ENCODE peak calls at places on chromosomes 7 and 10, in four cellular contexts. H is fibroblast of villous mesenchyme, O is transverse colon, B is cardiac muscle cell. E is an unnamed sample.

GRCh38 chr7:137985253-137985896 is 16.5 kb downstream of the CREB3L2 start:
- DNase-seq in H (peak), O (peak), B (peak), E (no peak)

GRCh38 chr10:92131271-92131820 is 159.5 kb downstream of the CPEB3 start:
- DNase-seq in H (no peak), O (no peak), B (no peak), E (no peak)

GRCh38 chr10:120318862-120319261 is 138.2 kb upstream of the PLPP4 start:
- DNase-seq in H (no peak), O (no peak), B (no peak), E (peak)

GRCh38 chr10:27426948-27427467 is 77.1 kb upstream of the RAB18 start:
- DNase-seq in H (no peak), O (no peak), B (no peak), E (no peak)

GRCh38 chr7:45238806-45239205 is 81.2 kb downstream of the RAMP3 start:
- DNase-seq in H (no peak), O (no peak), B (no peak), E (no peak)

GRCh38 chr7:116426428-116427156 is 72.9 kb upstream of the CAV2 start:
- DNase-seq in H (peak), O (peak), B (no peak), E (peak)

GRCh38 chr7:94008537-94008936 is 4.4 kb upstream of the BET1 start:
- DNase-seq in H (no peak), O (no peak), B (no peak), E (no peak)

GRCh38 chr10:94997763-94998174 is 59.3 kb downstream of the CYP2C9 start:
- DNase-seq in H (no peak), O (no peak), B (no peak), E (no peak)

GRCh38 chr7:100812729-100813128 is 14.6 kb downstream of the EPHB4 start:
- DNase-seq in H (no peak), O (no peak), B (no peak), E (no peak)

GRCh38 chr10:11823989-11824346 is 812 bp downstream of the PROSER2 start:
- DNase-seq in H (peak), O (no peak), B (no peak), E (no peak)

GRCh38 chr7:4683043-4683883 is 1.2 kb downstream of the FOXK1 start:
- DNase-seq in H (no peak), O (peak), B (no peak), E (no peak)

GRCh38 chr10:119737039-119737663 is 11.3 kb downstream of the INPP5F start:
- DNase-seq in H (no peak), O (no peak), B (no peak), E (no peak)

GRCh38 chr10:32413513-32413912 is 32.4 kb upstream of the CCDC7 start:
- DNase-seq in H (peak), O (no peak), B (no peak), E (peak)

GRCh38 chr10:15715619-15716227 is 4.0 kb downstream of the ITGA8 start:
- DNase-seq in H (peak), O (no peak), B (peak), E (no peak)

GRCh38 chr7:74475243-74475986 is 21.7 kb downstream of the GTF2IRD1 start:
- DNase-seq in H (no peak), O (peak), B (no peak), E (no peak)

GRCh38 chr7:68929712-68930395 is 668.4 kb upstream of the AUTS2 start:
- DNase-seq in H (no peak), O (no peak), B (no peak), E (no peak)

GRCh38 chr10:96719205-96719604 is 1.1 kb downstream of the PIK3AP1 start:
- DNase-seq in H (no peak), O (no peak), B (no peak), E (no peak)

GRCh38 chr7:117230276-117231046 is 92.4 kb downstream of the WNT2 start:
- DNase-seq in H (peak), O (no peak), B (no peak), E (peak)

GRCh38 chr7:36388423-36388822 is 1.2 kb upstream of the ANLN start:
- DNase-seq in H (no peak), O (no peak), B (no peak), E (no peak)

GRCh38 chr10:60414111-60414510 is 24.4 kb upstream of the ANK3 start:
- DNase-seq in H (no peak), O (no peak), B (no peak), E (no peak)

GRCh38 chr7:55477781-55478374 is 94.4 kb downstream of the VOPP1 start:
- DNase-seq in H (peak), O (no peak), B (no peak), E (peak)

GRCh38 chr7:69837387-69838068 is 239.3 kb downstream of the AUTS2 start:
- DNase-seq in H (no peak), O (no peak), B (no peak), E (no peak)

GRCh38 chr10:34931216-34931615 is 116.1 kb upstream of the PARD3 start:
- DNase-seq in H (no peak), O (no peak), B (no peak), E (no peak)

GRCh38 chr7:148941598-148942280 is 57.6 kb upstream of the EZH2 start:
- DNase-seq in H (peak), O (peak), B (peak), E (no peak)

GRCh38 chr7:78083466-78084120 is 285.0 kb downstream of the PHTF2 start:
- DNase-seq in H (no peak), O (no peak), B (no peak), E (no peak)

GRCh38 chr10:84352251-84352842 is 24.0 kb downstream of the CCSER2 start:
- DNase-seq in H (peak), O (peak), B (peak), E (no peak)

GRCh38 chr10:63267414-63268138 is 134.4 kb downstream of the NRBF2 start:
- DNase-seq in H (peak), O (no peak), B (peak), E (peak)

GRCh38 chr7:28405662-28406061 is 6.7 kb upstream of the CREB5 start:
- DNase-seq in H (peak), O (peak), B (no peak), E (no peak)

GRCh38 chr7:71130280-71130679 is 1.7 kb upstream of the GALNT17 start:
- DNase-seq in H (no peak), O (no peak), B (peak), E (no peak)

GRCh38 chr7:145797507-145797906 is 319.1 kb upstream of the CNTNAP2 start:
- DNase-seq in H (no peak), O (no peak), B (no peak), E (no peak)

GRCh38 chr10:112769611-112770370 is 180.3 kb upstream of the TCF7L2 start:
- DNase-seq in H (no peak), O (no peak), B (no peak), E (no peak)

GRCh38 chr7:14483663-14484062 is 418.9 kb downstream of the DGKB start:
- DNase-seq in H (no peak), O (no peak), B (no peak), E (no peak)
- TF ChIP-seq CTCF in H (no peak), O (no peak), B (no peak), E (no peak)

GRCh38 chr10:81502677-81503359 is 372.2 kb upstream of the NRG3 start:
- DNase-seq in H (no peak), O (no peak), B (no peak), E (no peak)
- H3K4me3 ChIP-seq in H (no peak), O (no peak), B (no peak), E (no peak)

DNA sequence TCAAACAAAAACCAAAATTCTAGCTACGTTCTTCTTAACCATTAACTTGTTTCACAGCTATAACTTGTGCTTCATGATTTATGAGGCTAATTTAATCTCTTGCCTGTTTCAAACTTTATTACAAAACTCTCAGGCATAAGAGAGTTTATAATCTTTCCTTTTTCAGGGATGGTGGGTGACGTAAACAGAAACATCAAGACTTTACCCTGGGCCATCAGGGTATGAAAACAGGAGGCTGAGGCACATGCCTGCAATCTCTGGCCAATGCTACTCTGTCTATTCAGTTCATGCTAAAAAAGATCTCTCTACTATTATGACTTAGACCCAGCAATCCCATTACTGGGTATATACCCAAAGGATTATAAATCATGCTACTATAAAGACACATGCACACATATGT is 55.9 kb upstream of the VWC2 start:
- DNase-seq in H (no peak), O (no peak), B (no peak), E (no peak)
- TF ChIP-seq CTCF in H (no peak), O (no peak), B (no peak), E (no peak)

DNA sequence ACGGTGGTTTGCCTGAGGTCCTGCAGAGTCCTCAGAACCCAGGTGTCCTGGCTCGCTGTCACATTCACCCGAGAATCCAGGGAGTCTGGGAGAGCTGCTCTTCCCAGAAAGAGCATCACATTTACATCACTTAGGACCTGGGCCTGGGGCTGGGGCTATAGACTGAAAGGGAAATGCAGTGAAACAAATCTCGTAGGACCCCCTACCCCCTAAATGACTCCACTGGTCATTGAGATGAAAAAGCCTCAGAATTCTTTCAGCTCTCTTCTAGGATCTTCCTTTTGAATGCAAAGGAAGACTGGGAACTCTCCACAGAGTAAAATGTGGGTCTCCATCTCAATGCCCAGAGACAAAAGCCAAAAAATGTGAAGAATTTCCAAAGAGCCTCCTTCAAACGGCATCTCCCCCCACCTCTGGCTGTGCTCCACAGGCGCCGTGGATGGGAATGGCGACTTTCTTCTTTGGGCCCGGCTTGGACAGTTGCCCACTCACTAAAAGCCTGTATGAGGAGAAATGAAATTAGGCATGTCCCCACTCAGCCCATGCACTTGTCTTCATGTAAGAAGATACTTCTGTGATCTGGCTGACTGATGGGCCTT is 49.0 kb upstream of the PODXL start:
- DNase-seq in H (no peak), O (no peak), B (no peak), E (no peak)
- H3K4me3 ChIP-seq in H (no peak), O (no peak), B (no peak), E (no peak)

GRCh38 chr10:86671419-86671818 is 3.1 kb downstream of the LDB3 start:
- DNase-seq in H (no peak), O (peak), B (no peak), E (no peak)
- TF ChIP-seq CTCF in H (no peak), O (no peak), B (no peak), E (no peak)

GRCh38 chr10:100670828-100671479 is 74.4 kb upstream of the PAX2 start:
- DNase-seq in H (no peak), O (peak), B (peak), E (no peak)
- H3K4me3 ChIP-seq in H (no peak), O (no peak), B (no peak), E (no peak)

GRCh38 chr10:19935106-19935505 is 118.9 kb downstream of the PLXDC2 start:
- DNase-seq in H (no peak), O (no peak), B (no peak), E (no peak)

GRCh38 chr10:19930936-19931859 is 115.0 kb downstream of the PLXDC2 start:
- DNase-seq in H (peak), O (peak), B (no peak), E (no peak)

GRCh38 chr10:19931886-19932285 is 115.7 kb downstream of the PLXDC2 start:
- DNase-seq in H (no peak), O (no peak), B (no peak), E (no peak)

GRCh38 chr10:19933772-19934171 is 117.5 kb downstream of the PLXDC2 start:
- DNase-seq in H (no peak), O (no peak), B (no peak), E (no peak)

GRCh38 chr10:19932806-19933371 is 116.7 kb downstream of the PLXDC2 start:
- DNase-seq in H (no peak), O (no peak), B (no peak), E (no peak)
- TF ChIP-seq CTCF in H (no peak), O (no peak), B (no peak), E (no peak)

DNA sequence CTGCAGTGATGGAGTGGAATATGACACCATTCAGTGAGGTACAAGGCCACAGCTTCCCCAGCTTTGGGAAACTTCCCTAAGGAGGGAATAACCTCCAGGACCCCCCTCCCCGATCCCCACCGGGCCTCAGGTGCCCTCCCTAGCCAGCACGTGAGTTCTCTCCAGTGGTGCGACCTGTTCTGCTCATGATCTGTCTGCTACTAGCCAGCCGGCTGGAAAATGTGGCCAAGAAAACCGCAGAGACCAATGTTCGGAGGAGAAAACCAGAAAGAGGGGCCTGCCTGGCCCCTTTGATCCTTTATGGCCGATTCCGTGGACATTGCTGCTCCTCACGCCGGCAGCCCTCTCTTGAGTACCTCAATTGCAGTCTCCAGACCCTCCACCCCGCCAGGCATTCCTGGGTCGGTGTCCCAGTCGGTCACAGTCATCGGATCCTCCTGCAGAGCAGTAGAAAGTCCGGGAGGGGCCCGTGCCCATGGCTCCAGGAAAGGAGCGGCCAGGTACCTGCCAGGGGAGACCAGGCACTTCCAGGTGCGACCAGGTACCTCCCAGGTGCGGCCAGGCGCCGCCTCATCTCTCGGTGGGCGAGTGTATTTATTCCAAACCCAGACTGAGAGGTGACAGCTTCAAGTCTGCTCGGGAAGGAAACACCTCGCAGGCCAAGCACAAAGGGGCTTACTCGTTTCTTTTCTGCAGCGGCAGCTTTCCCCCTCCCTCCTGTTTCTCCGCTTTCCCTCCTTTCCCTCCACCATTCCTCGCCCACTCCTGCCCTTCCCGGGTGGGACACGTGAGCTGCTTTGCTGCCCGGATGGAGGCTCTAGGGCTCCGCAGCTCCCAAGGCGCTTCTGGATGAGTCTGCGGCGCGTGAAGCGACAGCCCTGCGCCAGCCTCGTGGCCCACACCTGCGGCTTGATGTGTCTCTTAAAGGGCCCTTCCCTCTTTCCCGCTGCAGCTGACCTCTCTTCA is 39.6 kb upstream of the AGK start:
- DNase-seq in H (no peak), O (peak), B (peak), E (no peak)
- H3K4me3 ChIP-seq in H (no peak), O (no peak), B (peak), E (no peak)

GRCh38 chr7:6579446-6579845 is 2.2 kb downstream of the ZDHHC4 start:
- DNase-seq in H (peak), O (no peak), B (no peak), E (no peak)
- TF ChIP-seq CTCF in H (no peak), O (no peak), B (peak), E (peak)